ENCODE peak calls at places on chromosomes 16 and 17, in six cellular contexts. Q is A549, E is neural progenitor cell, K is psoas muscle, O is transverse colon, H is fibroblast of pulmonary artery. S is an unnamed sample.
A peak's percentile ranks its signal among the peaks of the same experiment; 100 is the strongest.

GRCh38 chr16:31052131-31052530 is 18.8 kb downstream of the STX4 start:
- DNase-seq in Q (peak; percentile 90), E (no peak), K (no peak), O (peak; percentile 36), H (peak; percentile 79), S (peak; percentile 91)

GRCh38 chr17:42975265-42975664 is 4.6 kb downstream of the PTGES3L start:
- DNase-seq in Q (no peak), E (no peak), K (no peak), O (no peak), H (no peak), S (no peak)

GRCh38 chr16:28063047-28063521 is 430 bp downstream of the GSG1L start:
- DNase-seq in Q (no peak), E (peak; percentile 63), K (no peak), O (no peak), H (peak; percentile 13), S (peak; percentile 29)

GRCh38 chr16:85502357-85502756 is 110.8 kb upstream of the GSE1 start:
- DNase-seq in Q (no peak), E (no peak), K (no peak), O (no peak), H (no peak), S (no peak)

GRCh38 chr16:17729820-17730219 is 259.1 kb upstream of the XYLT1 start:
- DNase-seq in Q (no peak), E (no peak), K (no peak), O (no peak), H (no peak), S (no peak)

GRCh38 chr16:85182286-85182685 is 70.0 kb upstream of the CIBAR2 start:
- DNase-seq in Q (no peak), E (no peak), K (peak; percentile 31), O (no peak), H (no peak), S (no peak)

GRCh38 chr17:21174719-21175118 is 39.2 kb downstream of the TMEM11 start:
- DNase-seq in Q (no peak), E (no peak), K (peak; percentile 69), O (no peak), H (peak; percentile 23), S (peak; percentile 91)

GRCh38 chr16:29857133-29857760 is 5.8 kb downstream of the CDIPT start:
- DNase-seq in Q (no peak), E (no peak), K (no peak), O (no peak), H (peak; percentile 13), S (peak; percentile 95)

GRCh38 chr17:73365934-73366623 is 54.3 kb upstream of the CDC42EP4 start:
- DNase-seq in Q (no peak), E (peak; percentile 69), K (peak; percentile 88), O (no peak), H (peak; percentile 20), S (no peak)

GRCh38 chr17:40552806-40553693 is 12.2 kb downstream of the CCR7 start:
- DNase-seq in Q (no peak), E (no peak), K (peak; percentile 46), O (no peak), H (no peak), S (no peak)

GRCh38 chr17:43714338-43715149 is 44.0 kb downstream of the SOST start:
- DNase-seq in Q (no peak), E (no peak), K (no peak), O (no peak), H (peak; percentile 29), S (peak; percentile 69)

GRCh38 chr17:39225308-39225973 is at the start of gene STAC2:
- DNase-seq in Q (no peak), E (no peak), K (no peak), O (no peak), H (no peak), S (no peak)

GRCh38 chr16:51374346-51374745 is 223.3 kb upstream of the SALL1 start:
- DNase-seq in Q (no peak), E (no peak), K (no peak), O (no peak), H (peak; percentile 64), S (peak; percentile 93)

GRCh38 chr17:49403514-49404289 is 11.0 kb downstream of the PHB1 start:
- DNase-seq in Q (no peak), E (no peak), K (no peak), O (no peak), H (no peak), S (no peak)

GRCh38 chr17:29933379-29933778 is 3.4 kb upstream of the SSH2 start:
- DNase-seq in Q (no peak), E (peak; percentile 50), K (no peak), O (no peak), H (peak; percentile 67), S (peak; percentile 34)

GRCh38 chr16:35752012-35752772 is 2292.8 kb downstream of the TP53TG3F start:
- DNase-seq in Q (no peak), E (no peak), K (no peak), O (no peak), H (no peak), S (no peak)

GRCh38 chr17:1312261-1312870 is 32.9 kb downstream of the TRARG1 start:
- DNase-seq in Q (no peak), E (peak; percentile 84), K (peak; percentile 36), O (no peak), H (no peak), S (no peak)

GRCh38 chr16:81586976-81587625 is 142.5 kb downstream of the CMIP start:
- DNase-seq in Q (no peak), E (no peak), K (no peak), O (no peak), H (no peak), S (no peak)

GRCh38 chr16:12757546-12757945 is 46.1 kb downstream of the CPPED1 start:
- DNase-seq in Q (no peak), E (no peak), K (no peak), O (no peak), H (no peak), S (no peak)

GRCh38 chr17:45372325-45372869 is 55.6 kb upstream of the MAP3K14 start:
- DNase-seq in Q (peak; percentile 50), E (no peak), K (no peak), O (no peak), H (no peak), S (peak; percentile 16)

GRCh38 chr17:49874911-49875310 is 27.0 kb upstream of the TAC4 start:
- DNase-seq in Q (no peak), E (no peak), K (no peak), O (no peak), H (no peak), S (no peak)

DNA sequence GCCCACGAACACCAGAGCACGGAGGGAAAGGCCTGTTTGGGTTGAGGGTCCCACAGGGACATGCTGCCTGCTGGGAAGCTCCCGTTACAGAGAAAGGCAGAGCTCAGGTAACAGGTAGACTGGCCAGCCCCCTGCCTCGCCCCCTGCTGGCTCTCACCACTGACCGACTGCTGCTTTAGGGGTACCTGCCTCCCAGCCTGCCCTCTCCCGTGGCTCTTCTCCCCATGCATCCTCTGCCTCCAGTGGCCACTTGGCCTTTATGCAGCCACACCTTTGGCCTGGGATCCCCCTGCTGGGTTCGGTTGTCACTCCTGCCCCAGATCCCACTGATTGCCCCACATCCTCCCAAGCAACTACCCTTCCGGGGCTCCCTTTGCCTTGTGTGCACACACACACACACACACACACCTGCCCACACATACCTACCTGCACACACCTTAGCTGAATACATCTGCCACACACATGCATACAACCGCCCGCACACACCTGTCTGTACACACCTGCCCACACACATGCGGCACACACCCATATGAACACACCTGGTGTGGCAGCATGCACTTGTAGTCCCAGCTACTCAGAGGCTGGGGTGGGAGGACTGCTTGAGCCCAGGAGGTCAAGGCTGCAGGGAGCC is 7.1 kb downstream of the MCRIP1 start:
- DNase-seq in Q (no peak), E (no peak), K (no peak), O (no peak), H (no peak), S (no peak)
- TF ChIP-seq CTCF in Q (peak; percentile 13), E (no peak), K (peak; percentile 5), O (no peak), H (no peak), S (no peak)

DNA sequence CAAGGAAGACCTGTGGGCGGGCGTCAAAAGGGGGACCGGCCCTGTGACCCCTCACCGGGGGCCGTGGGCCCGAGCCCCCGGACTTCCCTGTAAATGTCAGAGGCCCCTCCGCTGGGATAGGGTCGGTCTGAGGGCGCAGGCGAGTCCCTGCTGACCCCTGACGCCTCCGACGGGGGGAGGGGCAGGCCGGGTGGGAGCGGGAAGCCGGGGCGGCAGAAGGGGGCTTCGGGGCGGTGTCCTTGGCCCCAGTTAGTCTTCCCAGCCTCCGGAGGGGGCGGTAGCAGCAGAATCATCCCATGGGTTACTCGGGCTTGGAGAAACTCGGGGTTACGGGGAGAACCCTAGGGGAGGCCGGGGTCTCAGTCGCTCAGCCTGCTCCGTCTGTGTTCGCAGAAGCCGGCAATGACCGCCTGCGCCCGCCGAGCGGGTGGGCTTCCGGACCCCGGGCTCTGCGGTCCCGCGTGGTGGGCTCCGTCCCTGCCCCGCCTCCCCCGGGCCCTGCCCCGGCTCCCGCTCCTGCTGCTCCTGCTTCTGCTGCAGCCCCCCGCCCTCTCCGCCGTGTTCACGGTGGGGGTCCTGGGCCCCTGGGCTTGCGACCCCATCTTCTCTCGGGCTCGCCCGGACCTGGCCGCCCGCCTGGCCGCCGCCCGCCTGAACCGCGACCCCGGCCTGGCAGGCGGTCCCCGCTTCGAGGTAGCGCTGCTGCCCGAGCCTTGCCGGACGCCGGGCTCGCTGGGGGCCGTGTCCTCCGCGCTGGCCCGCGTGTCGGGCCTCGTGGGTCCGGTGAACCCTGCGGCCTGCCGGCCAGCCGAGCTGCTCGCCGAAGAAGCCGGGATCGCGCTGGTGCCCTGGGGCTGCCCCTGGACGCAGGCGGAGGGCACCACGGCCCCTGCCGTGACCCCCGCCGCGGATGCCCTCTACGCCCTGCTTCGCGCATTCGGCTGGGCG is 505 bp downstream of the GUCY2D start:
- DNase-seq in Q (no peak), E (peak; percentile 47), K (no peak), O (no peak), H (no peak), S (no peak)
- H3K4me3 ChIP-seq in Q (no peak overlapping the region), E (peak overlapping the region; percentile 42), K (peak overlapping the region; percentile 56), O (no peak overlapping the region), H (no peak overlapping the region), S (no peak overlapping the region)

DNA sequence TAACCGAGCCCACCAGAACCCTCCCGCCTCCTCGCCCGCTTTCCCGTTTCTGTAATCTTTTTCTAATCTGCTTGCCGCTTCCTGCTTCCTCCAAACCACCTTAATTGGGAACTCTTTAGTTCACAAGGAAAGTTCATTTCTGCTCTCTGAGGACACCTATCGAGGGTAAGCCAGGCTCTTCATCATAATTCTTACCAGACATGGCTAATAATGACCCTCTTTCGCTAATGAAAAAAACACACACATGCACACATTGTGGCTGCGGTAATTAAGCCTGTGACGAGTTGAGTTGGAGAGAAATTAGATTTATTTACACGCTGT is 100.7 kb downstream of the ZNF423 start:
- DNase-seq in Q (peak; percentile 62), E (peak; percentile 75), K (no peak), O (no peak), H (peak; percentile 58), S (peak; percentile 31)
- TF ChIP-seq CTCF in Q (peak; percentile 32), E (peak; percentile 49), K (peak; percentile 33), O (peak; percentile 29), H (peak; percentile 70), S (peak; percentile 59)

GRCh38 chr17:76273435-76273921 is 8.3 kb downstream of the UBALD2 start:
- DNase-seq in Q (no peak), E (no peak), K (no peak), O (no peak), H (no peak), S (no peak)

GRCh38 chr17:76270127-76270592 is 5.0 kb downstream of the UBALD2 start:
- DNase-seq in Q (no peak), E (no peak), K (peak; percentile 66), O (no peak), H (no peak), S (no peak)

GRCh38 chr17:76270770-76271668 is 5.9 kb downstream of the UBALD2 start:
- DNase-seq in Q (no peak), E (no peak), K (peak; percentile 65), O (no peak), H (no peak), S (no peak)

GRCh38 chr17:76272541-76273434 is 7.6 kb downstream of the UBALD2 start:
- DNase-seq in Q (no peak), E (no peak), K (no peak), O (no peak), H (no peak), S (no peak)

GRCh38 chr17:76271669-76272540 is 6.8 kb downstream of the UBALD2 start:
- DNase-seq in Q (no peak), E (no peak), K (peak; percentile 74), O (peak; percentile 71), H (no peak), S (no peak)
- H3K4me3 ChIP-seq in Q (no peak overlapping the region), E (no peak overlapping the region), K (peak overlapping the region; percentile 47), O (no peak overlapping the region), H (no peak overlapping the region), S (no peak overlapping the region)